ENCODE peak calls at places on chromosome 10, in six cellular contexts. T is NCI-H1092 treated with DMSO at 0.1 percent for 48 hours, H is fibroblast of mammary gland, L is kidney tubule cell, G is EL, P is testis. E is an unnamed sample.

GRCh38 chr10:133124357-133125211 is 35.4 kb upstream of the KNDC1 start:
- DNase-seq in L (peak), H (no peak), P (no peak), G (no peak), T (no peak), E (peak)

GRCh38 chr10:124712704-124713407 is 31.3 kb downstream of the FAM53B start:
- DNase-seq in H (no peak), G (no peak), P (no peak), L (no peak), T (no peak), E (no peak)

GRCh38 chr10:97543025-97543546 is 29.5 kb upstream of the ANKRD2 start:
- DNase-seq in H (peak), L (peak), G (peak), T (no peak), P (peak), E (peak)

GRCh38 chr10:35639651-35640311 is 2.3 kb downstream of the FZD8 start:
- DNase-seq in T (no peak), L (peak), P (peak), G (peak), H (peak), E (peak)

GRCh38 chr10:110326351-110327032 is 21.8 kb upstream of the SMNDC1 start:
- DNase-seq in T (no peak), G (peak), H (peak), L (peak), P (no peak), E (peak)

GRCh38 chr10:70551971-70552422 is 50.5 kb downstream of the PRF1 start:
- DNase-seq in T (no peak), G (peak), P (no peak), L (peak), H (peak), E (peak)

GRCh38 chr10:58806970-58807630 is 294.4 kb downstream of the BICC1 start:
- DNase-seq in T (no peak), G (no peak), L (peak), P (no peak), H (peak), E (no peak)

GRCh38 chr10:96830511-96831199 is 1.4 kb upstream of the LCOR start:
- DNase-seq in L (peak), G (peak), P (peak), H (peak), T (peak), E (peak)

GRCh38 chr10:19592276-19592675 is 224.0 kb upstream of the PLXDC2 start:
- DNase-seq in L (peak), H (peak), G (peak), P (no peak), T (no peak), E (no peak)

GRCh38 chr10:132461103-132461682 is 64.2 kb downstream of the PWWP2B start:
- DNase-seq in T (no peak), H (no peak), P (no peak), L (no peak), G (no peak), E (no peak)

GRCh38 chr10:47449102-47449978 is 34.6 kb downstream of the ANXA8 start:
- DNase-seq in P (no peak), L (no peak), T (no peak), H (no peak), G (no peak), E (no peak)

E was measured in GM03348.